ENCODE peak calls at places on chromosomes 16 and 17, in seven cellular contexts. D is AG09309, X is cardiac fibroblast, C is foreskin fibroblast, E is A549, O is mucosa of descending colon, W is AG10803. K is an unnamed sample.

GRCh38 chr16:86502856-86503748 is 7.2 kb upstream of the FOXF1 start:
- DNase-seq in D (no peak), X (no peak), C (peak), E (no peak), O (no peak), W (no peak), K (no peak)

GRCh38 chr17:48626470-48627241 is 498 bp upstream of the HOXB9 start:
- DNase-seq in D (no peak), X (no peak), C (no peak), E (peak), O (peak), W (peak), K (no peak)

GRCh38 chr16:24499193-24499814 is 40.1 kb upstream of the RBBP6 start:
- DNase-seq in D (no peak), X (peak), C (peak), E (peak), O (peak), W (peak), K (peak)

GRCh38 chr17:80586464-80587228 is 42.0 kb downstream of the RPTOR start:
- DNase-seq in D (no peak), X (no peak), C (peak), E (no peak), O (no peak), W (no peak), K (no peak)

GRCh38 chr16:67398546-67399217 is 5.4 kb upstream of the TPPP3 start:
- DNase-seq in D (no peak), X (no peak), C (no peak), E (no peak), O (no peak), W (no peak), K (no peak)

GRCh38 chr16:27729516-27730304 is 179.8 kb downstream of the KATNIP start:
- DNase-seq in D (no peak), X (peak), C (peak), E (no peak), O (no peak), W (no peak), K (peak)

GRCh38 chr17:50931003-50931878 is 65.1 kb upstream of the TOB1 start:
- DNase-seq in D (peak), X (peak), C (peak), E (peak), O (peak), W (peak), K (peak)

GRCh38 chr17:65123757-65124675 is 13.2 kb upstream of the RGS9 start:
- DNase-seq in D (no peak), X (peak), C (peak), E (peak), O (peak), W (peak), K (no peak)

GRCh38 chr17:58381124-58381838 is 29.3 kb upstream of the SUPT4H1 start:
- DNase-seq in D (no peak), X (peak), C (no peak), E (peak), O (no peak), W (no peak), K (no peak)

GRCh38 chr17:28029033-28029432 is 13.4 kb upstream of the NLK start:
- DNase-seq in D (no peak), X (no peak), C (no peak), E (no peak), O (no peak), W (no peak), K (no peak)

GRCh38 chr17:39152134-39152884 is 872 bp upstream of the PLXDC1 start:
- DNase-seq in D (no peak), X (no peak), C (no peak), E (no peak), O (no peak), W (no peak), K (peak)

GRCh38 chr17:57940653-57941329 is 14.4 kb downstream of the CUEDC1 start:
- DNase-seq in D (no peak), X (no peak), C (no peak), E (no peak), O (no peak), W (no peak), K (no peak)

GRCh38 chr16:70254095-70254964 is 2.6 kb upstream of the EXOSC6 start:
- DNase-seq in D (no peak), X (no peak), C (peak), E (no peak), O (no peak), W (no peak), K (no peak)

GRCh38 chr16:69840975-69841374 is 78.8 kb downstream of the WWP2 start:
- DNase-seq in D (no peak), X (no peak), C (no peak), E (no peak), O (peak), W (no peak), K (no peak)

GRCh38 chr16:24986512-24987303 is 28.5 kb downstream of the ARHGAP17 start:
- DNase-seq in D (peak), X (peak), C (peak), E (peak), O (peak), W (peak), K (peak)

GRCh38 chr17:12342609-12343248 is 322.1 kb downstream of the MAP2K4 start:
- DNase-seq in D (no peak), X (no peak), C (peak), E (peak), O (peak), W (no peak), K (peak)

GRCh38 chr16:53666816-53667415 is 36.7 kb downstream of the RPGRIP1L start:
- DNase-seq in D (peak), X (no peak), C (peak), E (no peak), O (no peak), W (peak), K (no peak)

DNA sequence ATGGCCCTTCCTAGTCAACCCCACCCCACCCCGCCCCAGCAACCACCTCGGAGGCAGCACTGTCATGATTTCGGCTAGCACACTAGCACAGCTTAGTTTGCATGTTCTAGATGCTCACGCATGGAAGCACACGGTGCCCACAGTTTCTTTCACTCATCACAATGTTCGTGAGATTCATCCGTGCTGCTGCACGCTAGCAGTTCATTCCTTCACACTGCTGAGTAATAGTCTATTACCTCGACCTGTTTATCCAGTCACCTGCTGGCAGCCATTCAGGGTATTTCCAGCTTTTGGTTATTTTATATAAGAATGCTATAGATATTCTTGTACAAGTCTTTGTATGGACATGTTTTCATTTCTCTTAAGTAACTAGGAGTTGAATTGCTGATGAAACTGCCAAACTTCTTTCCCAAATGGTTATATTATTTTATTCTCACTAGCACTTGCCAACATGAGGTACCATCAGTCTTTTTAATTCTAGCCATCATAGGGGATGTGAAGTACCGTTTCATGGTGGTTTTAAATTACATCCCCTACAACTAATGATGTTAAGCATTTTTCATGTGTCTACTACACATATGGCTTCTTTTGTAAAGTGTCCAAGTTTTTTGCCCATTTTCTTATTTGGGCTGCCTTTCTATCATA is 75.7 kb downstream of the CYTH1 start:
- DNase-seq in D (no peak), X (no peak), C (no peak), E (peak), O (no peak), W (no peak), K (peak)
- H3K4me3 ChIP-seq in D (no peak), X (no peak), C (no peak), E (no peak), O (no peak), W (no peak), K (no peak)

GRCh38 chr17:43024407-43025289 is at the start of gene RND2:
- DNase-seq in D (peak), X (peak), C (peak), E (peak), O (peak), W (peak), K (peak)
- TF ChIP-seq CTCF in D (peak), X (peak), C (peak), E (peak), O (peak), W (peak), K (peak)

GRCh38 chr17:4704991-4705390 is 1.1 kb upstream of the PELP1 start:
- DNase-seq in D (no peak), X (no peak), C (no peak), E (no peak), O (no peak), W (no peak), K (no peak)
- H3K4me3 ChIP-seq in D (no peak), X (no peak), C (no peak), E (peak), O (no peak), W (no peak), K (peak)

GRCh38 chr17:4562000-4562969 is 1.9 kb upstream of the GGT6 start:
- DNase-seq in D (no peak), X (peak), C (no peak), E (no peak), O (peak), W (peak), K (no peak)
- TF ChIP-seq CTCF in D (no peak), X (no peak), C (no peak), E (no peak), O (no peak), W (no peak), K (no peak)

GRCh38 chr17:1644493-1645206 is 882 bp downstream of the SCARF1 start:
- DNase-seq in D (no peak), X (no peak), C (peak), E (no peak), O (peak), W (peak), K (peak)
- H3K4me3 ChIP-seq in D (no peak), X (no peak), C (no peak), E (no peak), O (no peak), W (no peak), K (no peak)

GRCh38 chr17:61450641-61451537 is 1.3 kb upstream of the TBX4 start:
- DNase-seq in D (no peak), X (no peak), C (peak), E (no peak), O (no peak), W (no peak), K (no peak)
- TF ChIP-seq CTCF in D (no peak), X (no peak), C (no peak), E (no peak), O (no peak), W (no peak), K (no peak)

GRCh38 chr17:42563950-42564349 is 2.0 kb downstream of the COASY start:
- DNase-seq in D (no peak), X (no peak), C (no peak), E (no peak), O (no peak), W (no peak), K (no peak)

GRCh38 chr17:42563543-42563942 is 1.6 kb downstream of the COASY start:
- DNase-seq in D (no peak), X (no peak), C (no peak), E (no peak), O (no peak), W (no peak), K (peak)

GRCh38 chr17:42566215-42566872 is 556 bp upstream of the MLX start:
- DNase-seq in D (no peak), X (no peak), C (no peak), E (no peak), O (no peak), W (no peak), K (no peak)

GRCh38 chr17:42565523-42566214 is 1.2 kb upstream of the MLX start:
- DNase-seq in D (no peak), X (no peak), C (no peak), E (no peak), O (no peak), W (no peak), K (no peak)

DNA sequence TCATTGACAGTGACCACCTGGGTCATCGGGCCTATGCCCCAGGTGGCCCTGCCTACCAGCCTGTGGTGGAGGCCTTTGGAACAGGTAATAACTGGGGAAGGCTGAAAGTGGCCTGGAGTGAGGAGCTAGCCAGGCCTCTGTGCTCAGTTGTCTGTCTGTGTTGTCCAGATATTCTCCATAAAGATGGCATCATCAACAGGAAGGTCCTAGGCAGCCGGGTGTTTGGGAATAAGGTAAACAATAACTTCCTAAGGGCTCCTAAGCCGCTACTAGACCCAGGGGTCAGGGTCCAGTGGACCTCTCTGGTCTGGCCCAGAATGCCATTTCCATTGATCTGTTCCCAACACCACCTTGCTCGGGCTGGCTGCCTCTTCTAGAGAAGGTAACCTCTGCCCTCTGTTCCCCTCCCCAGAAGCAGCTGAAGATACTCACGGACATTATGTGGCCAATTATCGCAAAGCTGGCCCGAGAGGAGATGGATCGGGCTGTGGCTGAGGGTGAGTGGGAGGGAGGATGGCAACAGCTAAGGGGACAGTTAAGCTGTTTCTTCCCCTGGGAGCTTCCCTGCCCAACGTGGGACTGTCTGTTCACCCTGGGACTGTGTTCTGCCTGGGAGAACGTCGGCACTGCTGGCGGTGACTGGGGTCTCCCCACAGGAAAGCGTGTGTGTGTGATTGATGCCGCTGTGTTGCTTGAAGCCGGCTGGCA is 1.9 kb upstream of the MLX start:
- DNase-seq in D (no peak), X (no peak), C (no peak), E (no peak), O (no peak), W (no peak), K (no peak)
- H3K4me3 ChIP-seq in D (no peak), X (no peak), C (no peak), E (no peak), O (no peak), W (no peak), K (no peak)